ENCODE peak calls at places on chromosomes 12 and 14, in six cellular contexts. One of them, this sample, is unnamed. For H3K36me3, the result is how much of the 10 kb centered on the place peaks cover.

GRCh38 chr12:6507102-6507998 is 13.4 kb downstream of the NCAPD2 start:
- DNase-seq in fibroblast of lung: peak
- DNase-seq in IMR-90: peak
- DNase-seq in mesendoderm: peak
- DNase-seq in neural progenitor cell: peak
- DNase-seq in HCT116: no peak
- DNase-seq in this sample: no peak

GRCh38 chr14:95500201-95500681 is 16.2 kb downstream of the SYNE3 start:
- DNase-seq in fibroblast of lung: no peak
- DNase-seq in IMR-90: no peak
- DNase-seq in mesendoderm: no peak
- DNase-seq in neural progenitor cell: no peak
- DNase-seq in HCT116: no peak
- DNase-seq in this sample: no peak

GRCh38 chr12:5665615-5666014 is 233.7 kb downstream of the NTF3 start:
- DNase-seq in fibroblast of lung: peak
- DNase-seq in IMR-90: peak
- DNase-seq in mesendoderm: no peak
- DNase-seq in neural progenitor cell: no peak
- DNase-seq in HCT116: no peak
- DNase-seq in this sample: no peak

GRCh38 chr14:100241279-100241678 is 2.3 kb downstream of the YY1 start:
- DNase-seq in fibroblast of lung: no peak
- DNase-seq in IMR-90: no peak
- DNase-seq in mesendoderm: no peak
- DNase-seq in neural progenitor cell: no peak
- DNase-seq in HCT116: no peak
- DNase-seq in this sample: no peak

GRCh38 chr12:110689601-110690430 is 901 bp upstream of the HVCN1 start:
- DNase-seq in fibroblast of lung: peak
- DNase-seq in IMR-90: no peak
- DNase-seq in mesendoderm: peak
- DNase-seq in neural progenitor cell: peak
- DNase-seq in HCT116: no peak
- DNase-seq in this sample: peak

GRCh38 chr14:105853907-105854599 is 327.7 kb downstream of the TMEM121 start:
- DNase-seq in fibroblast of lung: no peak
- DNase-seq in IMR-90: no peak
- DNase-seq in mesendoderm: no peak
- DNase-seq in neural progenitor cell: no peak
- DNase-seq in HCT116: no peak
- DNase-seq in this sample: peak

GRCh38 chr12:30440826-30441602 is 254.7 kb downstream of the IPO8 start:
- DNase-seq in fibroblast of lung: peak
- DNase-seq in IMR-90: peak
- DNase-seq in mesendoderm: peak
- DNase-seq in neural progenitor cell: peak
- DNase-seq in HCT116: peak
- DNase-seq in this sample: no peak

GRCh38 chr14:49955013-49955412 is 62.1 kb downstream of the ARF6 start:
- DNase-seq in fibroblast of lung: no peak
- DNase-seq in IMR-90: no peak
- DNase-seq in mesendoderm: no peak
- DNase-seq in neural progenitor cell: no peak
- DNase-seq in HCT116: no peak
- DNase-seq in this sample: no peak

GRCh38 chr14:65334765-65335411 is 77.6 kb upstream of the FUT8 start:
- DNase-seq in fibroblast of lung: no peak
- DNase-seq in IMR-90: no peak
- DNase-seq in mesendoderm: peak
- DNase-seq in neural progenitor cell: peak
- DNase-seq in HCT116: no peak
- DNase-seq in this sample: peak

GRCh38 chr14:59229653-59230406 is 41.4 kb downstream of the DAAM1 start:
- DNase-seq in fibroblast of lung: no peak
- DNase-seq in IMR-90: no peak
- DNase-seq in mesendoderm: no peak
- DNase-seq in neural progenitor cell: no peak
- DNase-seq in HCT116: no peak
- DNase-seq in this sample: no peak

GRCh38 chr12:46774011-46774633 is 51.7 kb downstream of the SLC38A4 start:
- DNase-seq in fibroblast of lung: peak
- DNase-seq in IMR-90: peak
- DNase-seq in mesendoderm: no peak
- DNase-seq in neural progenitor cell: no peak
- DNase-seq in HCT116: no peak
- DNase-seq in this sample: no peak

GRCh38 chr12:126069549-126070165 is 1004.4 kb downstream of the AACS start:
- DNase-seq in fibroblast of lung: peak
- DNase-seq in IMR-90: peak
- DNase-seq in mesendoderm: peak
- DNase-seq in neural progenitor cell: peak
- DNase-seq in HCT116: peak
- DNase-seq in this sample: peak

GRCh38 chr12:65505321-65506121 is 227.0 kb downstream of the MSRB3 start:
- DNase-seq in fibroblast of lung: no peak
- DNase-seq in IMR-90: no peak
- DNase-seq in mesendoderm: no peak
- DNase-seq in neural progenitor cell: peak
- DNase-seq in HCT116: no peak
- DNase-seq in this sample: no peak

GRCh38 chr14:39107624-39108023 is 4.6 kb upstream of the SEC23A start:
- DNase-seq in fibroblast of lung: peak
- DNase-seq in IMR-90: peak
- DNase-seq in mesendoderm: peak
- DNase-seq in neural progenitor cell: peak
- DNase-seq in HCT116: no peak
- DNase-seq in this sample: no peak

GRCh38 chr12:58425481-58426392 is 484.4 kb downstream of the ATP23 start:
- DNase-seq in fibroblast of lung: peak
- DNase-seq in IMR-90: peak
- DNase-seq in mesendoderm: peak
- DNase-seq in neural progenitor cell: peak
- DNase-seq in HCT116: peak
- DNase-seq in this sample: peak

GRCh38 chr14:87628129-87628528 is 364.9 kb downstream of the GALC start:
- DNase-seq in fibroblast of lung: peak
- DNase-seq in IMR-90: peak
- DNase-seq in mesendoderm: peak
- DNase-seq in neural progenitor cell: peak
- DNase-seq in HCT116: no peak
- DNase-seq in this sample: no peak

GRCh38 chr14:55850803-55851202 is 267.4 kb upstream of the PELI2 start:
- DNase-seq in fibroblast of lung: peak
- DNase-seq in IMR-90: peak
- DNase-seq in mesendoderm: no peak
- DNase-seq in neural progenitor cell: no peak
- DNase-seq in HCT116: no peak
- DNase-seq in this sample: peak

GRCh38 chr14:51035611-51036192 is 59.2 kb downstream of the TRIM9 start:
- DNase-seq in fibroblast of lung: no peak
- DNase-seq in IMR-90: no peak
- DNase-seq in mesendoderm: peak
- DNase-seq in neural progenitor cell: no peak
- DNase-seq in HCT116: no peak
- DNase-seq in this sample: no peak

GRCh38 chr12:24742378-24742777 is 206.5 kb downstream of the BCAT1 start:
- DNase-seq in fibroblast of lung: no peak
- DNase-seq in IMR-90: no peak
- DNase-seq in mesendoderm: peak
- DNase-seq in neural progenitor cell: no peak
- DNase-seq in HCT116: no peak
- DNase-seq in this sample: peak

GRCh38 chr14:63974176-63974575 is 121.4 kb downstream of the SYNE2 start:
- DNase-seq in fibroblast of lung: no peak
- DNase-seq in IMR-90: no peak
- DNase-seq in mesendoderm: no peak
- DNase-seq in neural progenitor cell: no peak
- DNase-seq in HCT116: no peak
- DNase-seq in this sample: no peak

GRCh38 chr14:37597538-37598084 is 2.2 kb downstream of the TTC6 start:
- DNase-seq in fibroblast of lung: no peak
- DNase-seq in IMR-90: no peak
- DNase-seq in mesendoderm: peak
- DNase-seq in neural progenitor cell: peak
- DNase-seq in HCT116: no peak
- DNase-seq in this sample: peak

GRCh38 chr14:32509632-32510187 is 180.6 kb downstream of the AKAP6 start:
- DNase-seq in fibroblast of lung: peak
- DNase-seq in IMR-90: peak
- DNase-seq in mesendoderm: no peak
- DNase-seq in neural progenitor cell: peak
- DNase-seq in HCT116: no peak
- DNase-seq in this sample: no peak

GRCh38 chr12:12587878-12588277 is 23.8 kb upstream of the CREBL2 start:
- DNase-seq in fibroblast of lung: no peak
- DNase-seq in IMR-90: no peak
- DNase-seq in mesendoderm: no peak
- DNase-seq in neural progenitor cell: no peak
- DNase-seq in HCT116: no peak
- DNase-seq in this sample: no peak

GRCh38 chr14:103676881-103677675 is 38.2 kb downstream of the XRCC3 start:
- DNase-seq in fibroblast of lung: no peak
- DNase-seq in IMR-90: no peak
- DNase-seq in mesendoderm: no peak
- DNase-seq in neural progenitor cell: no peak
- DNase-seq in HCT116: no peak
- DNase-seq in this sample: no peak
- H3K36me3 ChIP-seq in fibroblast of lung: under half
- H3K36me3 ChIP-seq in IMR-90: half or more
- H3K36me3 ChIP-seq in mesendoderm: under half
- H3K36me3 ChIP-seq in neural progenitor cell: under half
- H3K36me3 ChIP-seq in HCT116: half or more
- H3K36me3 ChIP-seq in this sample: under half

DNA sequence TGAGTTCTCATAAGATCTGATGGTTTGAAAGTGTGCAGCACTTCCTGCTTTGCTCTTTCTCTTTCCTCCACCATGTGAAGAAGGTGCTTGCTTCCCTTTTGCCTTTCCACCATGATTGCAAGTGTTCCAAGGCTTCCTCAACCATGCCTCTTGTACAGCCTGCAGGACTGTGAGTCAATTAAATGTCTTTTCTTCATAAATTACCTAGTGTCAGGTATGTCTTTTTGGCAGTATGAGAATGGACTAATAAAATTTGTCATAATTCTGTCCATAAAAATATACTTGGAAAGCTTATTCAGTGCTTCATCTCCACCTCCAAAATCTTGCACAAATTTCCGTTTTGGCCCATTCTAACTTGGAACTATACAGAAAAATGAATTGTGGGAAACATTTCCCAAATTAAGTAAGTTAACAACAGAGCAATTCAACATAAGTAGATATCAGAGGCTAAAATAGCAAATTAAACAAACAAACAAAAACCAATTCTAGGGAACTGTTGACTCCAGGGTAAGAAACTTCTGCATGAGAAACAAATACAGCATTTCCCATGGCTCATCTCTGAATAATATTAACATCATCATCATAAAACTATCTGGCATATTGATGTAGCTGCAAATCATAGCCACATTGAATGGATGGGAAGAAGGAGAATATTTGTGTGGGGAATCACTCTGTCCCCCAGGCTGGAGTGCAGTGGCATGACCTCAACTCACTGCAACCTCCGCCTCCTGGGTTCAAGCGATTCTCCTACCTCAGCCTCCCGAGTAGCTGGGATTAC is 459.5 kb upstream of the FAR2 start:
- DNase-seq in fibroblast of lung: no peak
- DNase-seq in IMR-90: no peak
- DNase-seq in mesendoderm: no peak
- DNase-seq in neural progenitor cell: no peak
- DNase-seq in HCT116: no peak
- DNase-seq in this sample: no peak
- H3K9ac ChIP-seq in fibroblast of lung: no peak
- H3K9ac ChIP-seq in IMR-90: no peak
- H3K9ac ChIP-seq in mesendoderm: no peak
- H3K9ac ChIP-seq in neural progenitor cell: no peak
- H3K9ac ChIP-seq in HCT116: no peak
- H3K9ac ChIP-seq in this sample: no peak

DNA sequence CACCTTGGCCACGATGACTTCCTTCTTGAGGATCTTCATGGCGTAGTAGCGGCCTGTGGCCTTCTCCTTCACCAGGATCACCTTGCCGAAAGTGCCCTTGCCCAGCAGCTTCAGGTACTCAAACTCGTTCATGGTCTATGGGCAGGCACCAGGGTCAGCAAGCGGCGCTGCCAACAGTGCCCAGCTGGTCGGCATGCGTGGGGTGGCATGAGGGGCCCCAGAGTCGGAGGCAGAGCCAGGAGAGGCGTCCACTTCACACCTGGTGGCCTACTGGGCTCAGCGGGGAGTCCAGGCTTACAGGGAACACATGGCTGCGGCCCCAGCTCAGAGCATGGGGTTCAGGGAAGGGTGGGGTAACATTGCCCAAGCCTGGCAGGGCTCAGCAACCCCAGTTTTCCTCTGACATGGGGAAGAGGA is 20.5 kb downstream of the AKT1 start:
- DNase-seq in fibroblast of lung: no peak
- DNase-seq in IMR-90: no peak
- DNase-seq in mesendoderm: no peak
- DNase-seq in neural progenitor cell: no peak
- DNase-seq in HCT116: no peak
- DNase-seq in this sample: no peak
- H3K36me3 ChIP-seq in fibroblast of lung: under half
- H3K36me3 ChIP-seq in IMR-90: half or more
- H3K36me3 ChIP-seq in mesendoderm: under half
- H3K36me3 ChIP-seq in neural progenitor cell: under half
- H3K36me3 ChIP-seq in HCT116: under half
- H3K36me3 ChIP-seq in this sample: under half

GRCh38 chr12:21528953-21529352 is 2.9 kb downstream of the SPX start:
- DNase-seq in fibroblast of lung: peak
- DNase-seq in IMR-90: no peak
- DNase-seq in mesendoderm: no peak
- DNase-seq in neural progenitor cell: no peak
- DNase-seq in HCT116: no peak
- DNase-seq in this sample: no peak

GRCh38 chr12:21526721-21527345 is 737 bp downstream of the SPX start:
- DNase-seq in fibroblast of lung: peak
- DNase-seq in IMR-90: no peak
- DNase-seq in mesendoderm: no peak
- DNase-seq in neural progenitor cell: no peak
- DNase-seq in HCT116: no peak
- DNase-seq in this sample: no peak

GRCh38 chr12:21526053-21526452 is at the start of gene SPX:
- DNase-seq in fibroblast of lung: peak
- DNase-seq in IMR-90: peak
- DNase-seq in mesendoderm: no peak
- DNase-seq in neural progenitor cell: no peak
- DNase-seq in HCT116: no peak
- DNase-seq in this sample: no peak

GRCh38 chr12:21527451-21528180 is 1.5 kb downstream of the SPX start:
- DNase-seq in fibroblast of lung: peak
- DNase-seq in IMR-90: peak
- DNase-seq in mesendoderm: peak
- DNase-seq in neural progenitor cell: peak
- DNase-seq in HCT116: no peak
- DNase-seq in this sample: peak

DNA sequence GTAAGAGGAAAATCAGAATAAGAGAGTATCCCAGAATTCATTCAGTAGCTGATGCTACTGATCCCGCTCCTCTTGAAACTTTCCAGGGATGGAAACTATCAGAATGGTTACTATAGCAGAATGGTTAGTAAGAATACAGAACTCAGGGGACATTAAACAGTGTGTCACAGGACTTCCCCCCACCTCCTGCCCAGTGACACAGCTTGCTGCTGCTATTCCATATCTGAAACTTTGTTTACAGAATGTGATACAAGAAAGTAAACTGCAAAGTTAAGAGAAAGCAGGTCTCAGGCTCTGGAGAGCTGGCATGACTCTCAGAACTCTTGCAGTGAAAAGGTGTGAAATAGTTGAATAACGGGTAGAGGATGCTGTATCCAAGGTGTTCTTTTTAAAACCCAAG is 3.4 kb downstream of the SPX start:
- DNase-seq in fibroblast of lung: no peak
- DNase-seq in IMR-90: no peak
- DNase-seq in mesendoderm: no peak
- DNase-seq in neural progenitor cell: no peak
- DNase-seq in HCT116: no peak
- DNase-seq in this sample: no peak
- H3K9ac ChIP-seq in fibroblast of lung: no peak
- H3K9ac ChIP-seq in IMR-90: no peak
- H3K9ac ChIP-seq in mesendoderm: no peak
- H3K9ac ChIP-seq in neural progenitor cell: no peak
- H3K9ac ChIP-seq in HCT116: no peak
- H3K9ac ChIP-seq in this sample: no peak

This sample was measured in colonic mucosa.